ENCODE peak calls at places on chromosomes 1 and 21, in six cellular contexts. One of them, this sample, is unnamed.

GRCh38 chr1:21451981-21452411 is 12.1 kb downstream of the NBPF3 start:
- DNase-seq in putamen: no peak
- DNase-seq in AG10803: peak; percentile 67
- DNase-seq in DMS153: no peak
- DNase-seq in AG09319: no peak
- DNase-seq in IMR-90: peak; percentile 62
- DNase-seq in this sample: no peak

GRCh38 chr1:25063591-25064416 is 133.7 kb upstream of the RUNX3 start:
- DNase-seq in putamen: no peak
- DNase-seq in AG09319: no peak
- DNase-seq in AG10803: no peak
- DNase-seq in IMR-90: no peak
- DNase-seq in DMS153: no peak
- DNase-seq in this sample: no peak

GRCh38 chr1:214124915-214125314 is 137.1 kb downstream of the PROX1 start:
- DNase-seq in AG10803: no peak
- DNase-seq in IMR-90: no peak
- DNase-seq in putamen: no peak
- DNase-seq in AG09319: no peak
- DNase-seq in DMS153: no peak
- DNase-seq in this sample: no peak

GRCh38 chr1:11575553-11575952 is 78.7 kb downstream of the FBXO2 start:
- DNase-seq in AG09319: no peak
- DNase-seq in DMS153: no peak
- DNase-seq in AG10803: no peak
- DNase-seq in IMR-90: no peak
- DNase-seq in putamen: no peak
- DNase-seq in this sample: no peak

GRCh38 chr1:20271498-20272400 is 18.9 kb upstream of the VWA5B1 start:
- DNase-seq in IMR-90: no peak
- DNase-seq in DMS153: no peak
- DNase-seq in putamen: no peak
- DNase-seq in AG10803: no peak
- DNase-seq in AG09319: no peak
- DNase-seq in this sample: no peak

GRCh38 chr1:228309548-228310067 is 97.0 kb downstream of the TRIM11 start:
- DNase-seq in AG09319: no peak
- DNase-seq in putamen: no peak
- DNase-seq in AG10803: no peak
- DNase-seq in DMS153: no peak
- DNase-seq in IMR-90: no peak
- DNase-seq in this sample: no peak

GRCh38 chr21:29359718-29360117 is 61.0 kb downstream of the BACH1 start:
- DNase-seq in AG09319: no peak
- DNase-seq in IMR-90: peak; percentile 48
- DNase-seq in DMS153: no peak
- DNase-seq in putamen: no peak
- DNase-seq in AG10803: no peak
- DNase-seq in this sample: no peak

GRCh38 chr1:18820791-18821641 is 38.4 kb downstream of the TAS1R2 start:
- DNase-seq in putamen: peak; percentile 12
- DNase-seq in IMR-90: peak; percentile 50
- DNase-seq in AG09319: peak; percentile 23
- DNase-seq in DMS153: peak; percentile 23
- DNase-seq in AG10803: peak; percentile 64
- DNase-seq in this sample: peak; percentile 58

GRCh38 chr1:47828965-47829364 is 168.2 kb downstream of the TRABD2B start:
- DNase-seq in putamen: no peak
- DNase-seq in IMR-90: no peak
- DNase-seq in AG09319: no peak
- DNase-seq in DMS153: no peak
- DNase-seq in AG10803: no peak
- DNase-seq in this sample: no peak

GRCh38 chr1:214983126-214983869 is 99.2 kb upstream of the KCNK2 start:
- DNase-seq in AG10803: peak; percentile 45
- DNase-seq in putamen: no peak
- DNase-seq in AG09319: no peak
- DNase-seq in IMR-90: peak; percentile 80
- DNase-seq in DMS153: no peak
- DNase-seq in this sample: no peak

GRCh38 chr1:193321242-193321842 is 134.9 kb upstream of the B3GALT2 start:
- DNase-seq in AG10803: peak; percentile 72
- DNase-seq in putamen: no peak
- DNase-seq in DMS153: no peak
- DNase-seq in IMR-90: no peak
- DNase-seq in AG09319: no peak
- DNase-seq in this sample: no peak

GRCh38 chr1:185912504-185912903 is 178.3 kb downstream of the HMCN1 start:
- DNase-seq in IMR-90: no peak
- DNase-seq in AG10803: no peak
- DNase-seq in DMS153: no peak
- DNase-seq in putamen: no peak
- DNase-seq in AG09319: no peak
- DNase-seq in this sample: no peak

GRCh38 chr1:222124602-222125001 is 382.7 kb upstream of the DUSP10 start:
- DNase-seq in putamen: no peak
- DNase-seq in DMS153: no peak
- DNase-seq in AG09319: no peak
- DNase-seq in AG10803: no peak
- DNase-seq in IMR-90: no peak
- DNase-seq in this sample: no peak

GRCh38 chr1:6044481-6045109 is 1.1 kb upstream of the KCNAB2 start:
- DNase-seq in IMR-90: no peak
- DNase-seq in putamen: no peak
- DNase-seq in AG09319: no peak
- DNase-seq in AG10803: no peak
- DNase-seq in DMS153: no peak
- DNase-seq in this sample: no peak

GRCh38 chr1:89487972-89488371 is 36.7 kb upstream of the LRRC8B start:
- DNase-seq in AG10803: no peak
- DNase-seq in DMS153: no peak
- DNase-seq in AG09319: no peak
- DNase-seq in IMR-90: no peak
- DNase-seq in putamen: no peak
- DNase-seq in this sample: no peak

GRCh38 chr1:155321577-155322497 is 1.1 kb downstream of the RUSC1 start:
- DNase-seq in AG10803: no peak
- DNase-seq in IMR-90: no peak
- DNase-seq in putamen: no peak
- DNase-seq in DMS153: no peak
- DNase-seq in AG09319: no peak
- DNase-seq in this sample: no peak

GRCh38 chr1:221392453-221392852 is 349.4 kb downstream of the DUSP10 start:
- DNase-seq in AG09319: peak; percentile 78
- DNase-seq in DMS153: no peak
- DNase-seq in AG10803: peak; percentile 97
- DNase-seq in IMR-90: peak; percentile 86
- DNase-seq in putamen: no peak
- DNase-seq in this sample: no peak

GRCh38 chr21:34351786-34352241 is 12.0 kb upstream of the KCNE2 start:
- DNase-seq in AG10803: peak; percentile 16
- DNase-seq in DMS153: no peak
- DNase-seq in putamen: no peak
- DNase-seq in AG09319: no peak
- DNase-seq in IMR-90: peak; percentile 26
- DNase-seq in this sample: peak; percentile 57